ENCODE peak calls at places on chromosomes 6 and 20, in four cellular contexts. U is activated CD4-positive, alpha-beta T cell treated with anti-CD3 and anti-CD28 coated beads for 24 hours; O is H4; K is GM20000. I is an unnamed sample.

GRCh38 chr6:76876922-76877553 is 586.3 kb downstream of the HTR1B start:
- DNase-seq in U (no peak), O (peak), K (peak), I (no peak)

GRCh38 chr6:96015321-96015790 is 418 bp upstream of the FUT9 start:
- DNase-seq in U (no peak), O (no peak), K (no peak), I (no peak)

GRCh38 chr6:22102671-22103070 is 194.2 kb downstream of the PRL start:
- DNase-seq in U (no peak), O (no peak), K (peak), I (no peak)

GRCh38 chr6:162076816-162077215 is 650.8 kb downstream of the PRKN start:
- DNase-seq in U (no peak), O (no peak), K (no peak), I (no peak)

GRCh38 chr20:53742685-53743081 is 149.0 kb upstream of the ZNF217 start:
- DNase-seq in U (no peak), O (no peak), K (no peak), I (no peak)

GRCh38 chr20:51423810-51424209 is 118.7 kb downstream of the NFATC2 start:
- DNase-seq in U (no peak), O (no peak), K (no peak), I (no peak)

GRCh38 chr20:3479025-3479424 is 8.2 kb downstream of the ATRN start:
- DNase-seq in U (no peak), O (no peak), K (no peak), I (no peak)

GRCh38 chr6:42742116-42742894 is 3.6 kb downstream of the TBCC start:
- DNase-seq in U (no peak), O (no peak), K (no peak), I (no peak)

GRCh38 chr20:37911838-37912273 is 8.9 kb downstream of the VSTM2L start:
- DNase-seq in U (no peak), O (peak), K (no peak), I (no peak)

I was measured in omental fat pad.